ENCODE peak calls at places on chromosomes 1 and 21, in eight cellular contexts. One of them, this sample, is unnamed.

GRCh38 chr1:87180682-87181081 is 148.0 kb upstream of the LMO4 start:
- DNase-seq in PC-3: no peak
- DNase-seq in H9: no peak
- DNase-seq in K562: no peak
- DNase-seq in cardiac muscle cell: no peak
- DNase-seq in adipocyte: peak; percentile 11
- DNase-seq in Peyer's patch: no peak
- DNase-seq in HCT116: no peak
- DNase-seq in this sample: no peak

GRCh38 chr1:240946926-240947325 is 335.0 kb upstream of the GREM2 start:
- DNase-seq in PC-3: peak; percentile 89
- DNase-seq in H9: no peak
- DNase-seq in K562: peak; percentile 22
- DNase-seq in cardiac muscle cell: peak; percentile 61
- DNase-seq in adipocyte: peak; percentile 87
- DNase-seq in Peyer's patch: no peak
- DNase-seq in HCT116: no peak
- DNase-seq in this sample: no peak

GRCh38 chr1:3625151-3625907 is 514 bp downstream of the TPRG1L start:
- DNase-seq in PC-3: peak; percentile 63
- DNase-seq in H9: no peak
- DNase-seq in K562: peak; percentile 81
- DNase-seq in cardiac muscle cell: peak; percentile 58
- DNase-seq in adipocyte: peak; percentile 68
- DNase-seq in Peyer's patch: peak; percentile 89
- DNase-seq in HCT116: no peak
- DNase-seq in this sample: no peak

GRCh38 chr1:222794656-222795474 is 20.0 kb upstream of the DISP1 start:
- DNase-seq in PC-3: peak; percentile 47
- DNase-seq in H9: peak; percentile 31
- DNase-seq in K562: no peak
- DNase-seq in cardiac muscle cell: no peak
- DNase-seq in adipocyte: no peak
- DNase-seq in Peyer's patch: peak; percentile 61
- DNase-seq in HCT116: no peak
- DNase-seq in this sample: no peak

GRCh38 chr1:226047495-226047894 is 15.0 kb upstream of the H3-3A start:
- DNase-seq in PC-3: peak; percentile 11
- DNase-seq in H9: no peak
- DNase-seq in K562: no peak
- DNase-seq in cardiac muscle cell: no peak
- DNase-seq in adipocyte: peak; percentile 38
- DNase-seq in Peyer's patch: no peak
- DNase-seq in HCT116: no peak
- DNase-seq in this sample: no peak

GRCh38 chr1:26016944-26017545 is 4.5 kb upstream of the EXTL1 start:
- DNase-seq in PC-3: no peak
- DNase-seq in H9: peak; percentile 46
- DNase-seq in K562: no peak
- DNase-seq in cardiac muscle cell: no peak
- DNase-seq in adipocyte: no peak
- DNase-seq in Peyer's patch: no peak
- DNase-seq in HCT116: no peak
- DNase-seq in this sample: no peak

GRCh38 chr1:156128749-156129682 is 14.5 kb downstream of the LMNA start:
- DNase-seq in PC-3: peak; percentile 37
- DNase-seq in H9: no peak
- DNase-seq in K562: no peak
- DNase-seq in cardiac muscle cell: peak; percentile 59
- DNase-seq in adipocyte: peak; percentile 87
- DNase-seq in Peyer's patch: peak; percentile 43
- DNase-seq in HCT116: no peak
- DNase-seq in this sample: no peak

GRCh38 chr1:212699839-212700596 is at the start of gene BATF3:
- DNase-seq in PC-3: no peak
- DNase-seq in H9: no peak
- DNase-seq in K562: peak; percentile 86
- DNase-seq in cardiac muscle cell: no peak
- DNase-seq in adipocyte: peak; percentile 76
- DNase-seq in Peyer's patch: peak; percentile 73
- DNase-seq in HCT116: no peak
- DNase-seq in this sample: no peak

GRCh38 chr1:112840631-112841624 is 115.1 kb downstream of the SLC16A1 start:
- DNase-seq in PC-3: peak; percentile 36
- DNase-seq in H9: no peak
- DNase-seq in K562: no peak
- DNase-seq in cardiac muscle cell: peak; percentile 62
- DNase-seq in adipocyte: no peak
- DNase-seq in Peyer's patch: no peak
- DNase-seq in HCT116: no peak
- DNase-seq in this sample: no peak

GRCh38 chr1:161096514-161096913 is 1.6 kb upstream of the KLHDC9 start:
- DNase-seq in PC-3: peak; percentile 44
- DNase-seq in H9: no peak
- DNase-seq in K562: no peak
- DNase-seq in cardiac muscle cell: no peak
- DNase-seq in adipocyte: peak; percentile 93
- DNase-seq in Peyer's patch: no peak
- DNase-seq in HCT116: no peak
- DNase-seq in this sample: no peak

GRCh38 chr1:225822655-225823403 is 12.9 kb downstream of the EPHX1 start:
- DNase-seq in PC-3: no peak
- DNase-seq in H9: no peak
- DNase-seq in K562: no peak
- DNase-seq in cardiac muscle cell: no peak
- DNase-seq in adipocyte: no peak
- DNase-seq in Peyer's patch: no peak
- DNase-seq in HCT116: no peak
- DNase-seq in this sample: no peak

GRCh38 chr1:11752359-11753208 is 9.4 kb upstream of the C1orf167 start:
- DNase-seq in PC-3: no peak
- DNase-seq in H9: no peak
- DNase-seq in K562: peak; percentile 81
- DNase-seq in cardiac muscle cell: peak; percentile 42
- DNase-seq in adipocyte: no peak
- DNase-seq in Peyer's patch: no peak
- DNase-seq in HCT116: no peak
- DNase-seq in this sample: no peak

GRCh38 chr1:86155807-86156561 is 588 bp downstream of the COL24A1 start:
- DNase-seq in PC-3: no peak
- DNase-seq in H9: peak; percentile 38
- DNase-seq in K562: no peak
- DNase-seq in cardiac muscle cell: peak; percentile 29
- DNase-seq in adipocyte: peak; percentile 67
- DNase-seq in Peyer's patch: peak; percentile 45
- DNase-seq in HCT116: no peak
- DNase-seq in this sample: no peak

DNA sequence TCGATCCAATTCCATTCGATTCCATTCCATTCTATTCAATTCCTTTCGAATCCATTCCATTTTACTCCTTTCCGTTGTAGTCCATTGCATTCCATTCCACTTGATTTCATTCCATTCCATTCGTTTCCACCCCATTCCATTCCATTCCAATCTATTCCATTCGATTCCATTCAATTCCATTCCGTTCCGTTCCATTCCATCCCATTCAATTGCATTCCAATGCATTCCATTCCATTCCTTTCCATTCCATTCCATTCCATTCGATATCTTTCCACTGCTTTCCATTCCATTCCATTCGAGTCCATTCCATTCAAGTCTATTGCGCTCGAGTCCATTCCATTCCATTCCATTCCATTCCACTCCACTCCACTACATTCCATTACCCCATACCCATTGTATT is 2568.7 kb upstream of the TPTE start:
- DNase-seq in PC-3: no peak
- DNase-seq in H9: no peak
- DNase-seq in K562: no peak
- DNase-seq in cardiac muscle cell: no peak
- DNase-seq in adipocyte: no peak
- DNase-seq in Peyer's patch: no peak
- DNase-seq in HCT116: no peak
- DNase-seq in this sample: no peak
- H3K9me3 ChIP-seq in PC-3: peaks cover 91% of the 10 kb centered on the region
- H3K9me3 ChIP-seq in H9: no peaks in the 10 kb centered on the region
- H3K9me3 ChIP-seq in K562: peaks cover 6% of the 10 kb centered on the region
- H3K9me3 ChIP-seq in cardiac muscle cell: peaks cover 75% of the 10 kb centered on the region
- H3K9me3 ChIP-seq in adipocyte: peaks cover 83% of the 10 kb centered on the region
- H3K9me3 ChIP-seq in Peyer's patch: no peaks in the 10 kb centered on the region
- H3K9me3 ChIP-seq in HCT116: peaks cover 100% of the 10 kb centered on the region
- H3K9me3 ChIP-seq in this sample: peaks cover 10% of the 10 kb centered on the region

DNA sequence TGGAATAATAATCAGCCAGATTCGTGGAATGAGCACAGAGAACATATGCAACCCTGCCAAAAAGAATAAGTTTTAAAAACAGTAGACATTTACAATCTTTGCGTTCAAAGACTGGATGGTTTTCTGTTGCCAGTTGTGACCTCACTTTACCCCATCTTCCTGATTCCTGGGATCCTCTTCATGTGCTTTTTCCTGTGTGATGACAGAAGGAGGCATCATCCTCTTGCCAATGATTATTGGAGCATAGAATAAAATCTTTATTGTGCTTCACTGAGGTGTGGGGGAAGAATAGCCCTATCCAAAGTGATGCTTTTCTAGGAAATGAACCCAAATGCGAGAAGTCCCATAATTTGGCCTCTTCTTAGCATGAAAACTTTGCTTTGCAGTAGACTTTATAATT is 15.0 kb upstream of the BARHL2 start:
- DNase-seq in PC-3: no peak
- DNase-seq in H9: no peak
- DNase-seq in K562: no peak
- DNase-seq in cardiac muscle cell: no peak
- DNase-seq in adipocyte: no peak
- DNase-seq in Peyer's patch: no peak
- DNase-seq in HCT116: no peak
- DNase-seq in this sample: no peak
- H3K27me3 ChIP-seq in PC-3: peaks cover 94% of the 10 kb centered on the region
- H3K27me3 ChIP-seq in H9: peaks cover 60% of the 10 kb centered on the region
- H3K27me3 ChIP-seq in K562: peaks cover 2% of the 10 kb centered on the region
- H3K27me3 ChIP-seq in cardiac muscle cell: peaks cover 96% of the 10 kb centered on the region
- H3K27me3 ChIP-seq in adipocyte: peaks cover 80% of the 10 kb centered on the region
- H3K27me3 ChIP-seq in Peyer's patch: peaks cover 37% of the 10 kb centered on the region
- H3K27me3 ChIP-seq in HCT116: peaks cover 13% of the 10 kb centered on the region
- H3K27me3 ChIP-seq in this sample: peaks cover 66% of the 10 kb centered on the region

GRCh38 chr1:227470688-227471087 is 92.7 kb upstream of the ZNF678 start:
- DNase-seq in PC-3: no peak
- DNase-seq in H9: no peak
- DNase-seq in K562: no peak
- DNase-seq in cardiac muscle cell: no peak
- DNase-seq in adipocyte: no peak
- DNase-seq in Peyer's patch: no peak
- DNase-seq in HCT116: no peak
- DNase-seq in this sample: no peak
- H3K9me3 ChIP-seq in PC-3: no peaks in the 10 kb centered on the region
- H3K9me3 ChIP-seq in H9: no peaks in the 10 kb centered on the region
- H3K9me3 ChIP-seq in K562: no peaks in the 10 kb centered on the region
- H3K9me3 ChIP-seq in cardiac muscle cell: no peaks in the 10 kb centered on the region
- H3K9me3 ChIP-seq in adipocyte: peaks cover 4% of the 10 kb centered on the region
- H3K9me3 ChIP-seq in Peyer's patch: no peaks in the 10 kb centered on the region
- H3K9me3 ChIP-seq in HCT116: no peaks in the 10 kb centered on the region
- H3K9me3 ChIP-seq in this sample: peaks cover 30% of the 10 kb centered on the region

DNA sequence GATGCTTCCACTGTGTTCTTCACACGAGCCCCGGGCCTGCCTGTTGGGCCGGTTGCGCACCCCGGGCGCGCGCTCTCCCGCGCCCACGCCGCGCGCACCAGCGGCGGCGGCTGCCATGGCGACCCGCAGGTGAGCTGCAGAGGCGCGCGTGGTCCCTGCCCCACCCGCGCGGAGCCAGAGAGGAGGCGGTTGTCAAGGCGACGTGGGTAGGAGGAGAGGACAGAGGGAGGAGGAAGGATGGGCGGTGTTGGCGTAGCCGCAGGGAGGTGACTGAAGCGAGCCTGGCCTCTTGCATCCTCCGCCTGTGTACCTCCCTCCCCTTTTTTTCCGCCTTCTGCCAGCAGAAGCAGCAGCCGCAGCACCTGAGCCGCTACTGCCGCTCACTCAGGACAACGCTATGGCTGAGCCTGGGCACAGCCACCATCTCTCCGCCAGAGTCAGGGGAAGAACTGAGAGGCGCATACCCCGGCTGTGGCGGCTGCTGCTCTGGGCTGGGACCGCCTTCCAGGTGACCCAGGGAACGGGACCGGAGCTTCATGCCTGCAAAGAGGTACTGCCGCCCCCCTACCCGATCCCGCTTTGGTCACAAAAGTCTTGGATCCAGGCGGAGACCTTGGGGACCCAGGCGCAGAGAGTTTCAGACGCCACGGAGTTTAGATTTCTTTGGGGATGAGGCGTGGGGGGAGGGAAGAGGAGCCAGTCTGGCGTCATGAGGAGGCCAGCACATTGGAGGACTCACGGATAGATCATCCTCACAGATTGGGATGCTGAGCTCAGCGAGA is at the start of gene ELAPOR1:
- DNase-seq in PC-3: peak; percentile 38
- DNase-seq in H9: peak; percentile 80
- DNase-seq in K562: no peak
- DNase-seq in cardiac muscle cell: no peak
- DNase-seq in adipocyte: peak; percentile 40
- DNase-seq in Peyer's patch: peak; percentile 82
- DNase-seq in HCT116: no peak
- DNase-seq in this sample: no peak
- H3K27me3 ChIP-seq in PC-3: peaks cover 28% of the 10 kb centered on the region
- H3K27me3 ChIP-seq in H9: peaks cover 23% of the 10 kb centered on the region
- H3K27me3 ChIP-seq in K562: no peaks in the 10 kb centered on the region
- H3K27me3 ChIP-seq in cardiac muscle cell: peaks cover 84% of the 10 kb centered on the region
- H3K27me3 ChIP-seq in adipocyte: peaks cover 15% of the 10 kb centered on the region
- H3K27me3 ChIP-seq in Peyer's patch: no peaks in the 10 kb centered on the region
- H3K27me3 ChIP-seq in HCT116: no peaks in the 10 kb centered on the region
- H3K27me3 ChIP-seq in this sample: peaks cover 67% of the 10 kb centered on the region

GRCh38 chr1:5685446-5686040 is 306.7 kb downstream of the NPHP4 start:
- DNase-seq in PC-3: no peak
- DNase-seq in H9: no peak
- DNase-seq in K562: no peak
- DNase-seq in cardiac muscle cell: no peak
- DNase-seq in adipocyte: no peak
- DNase-seq in Peyer's patch: no peak
- DNase-seq in HCT116: no peak
- DNase-seq in this sample: no peak
- H3K9me3 ChIP-seq in PC-3: no peaks in the 10 kb centered on the region
- H3K9me3 ChIP-seq in H9: no peaks in the 10 kb centered on the region
- H3K9me3 ChIP-seq in K562: no peaks in the 10 kb centered on the region
- H3K9me3 ChIP-seq in cardiac muscle cell: no peaks in the 10 kb centered on the region
- H3K9me3 ChIP-seq in adipocyte: no peaks in the 10 kb centered on the region
- H3K9me3 ChIP-seq in Peyer's patch: no peaks in the 10 kb centered on the region
- H3K9me3 ChIP-seq in HCT116: no peaks in the 10 kb centered on the region
- H3K9me3 ChIP-seq in this sample: peaks cover 6% of the 10 kb centered on the region